ENCODE peak calls at places on chromosomes 13 and 19, in nine cellular contexts. G is uterus, M is lung, U is fibroblast of lung, W is thoracic aorta, A is osteoblast, X is GM12878, P is mesenchymal stem cell, T is H9. J is an unnamed sample.

GRCh38 chr19:46728693-46729339 is 11.9 kb upstream of the PRKD2 start:
- DNase-seq in G (peak; percentile 75), M (peak; percentile 69), U (peak; percentile 55), W (no peak), A (peak; percentile 98), X (no peak), P (peak; percentile 57), T (peak; percentile 77), J (peak; percentile 66)

GRCh38 chr13:107367258-107367657 is 799.3 kb upstream of the ARGLU1 start:
- DNase-seq in G (no peak), M (no peak), U (no peak), W (no peak), A (no peak), X (no peak), P (peak; percentile 60), T (no peak), J (no peak)

GRCh38 chr13:101155920-101156319 is 260.4 kb downstream of the NALCN start:
- DNase-seq in G (no peak), M (no peak), U (no peak), W (no peak), A (no peak), X (no peak), P (no peak), T (no peak), J (no peak)

GRCh38 chr19:8116437-8117293 is 32.7 kb downstream of the FBN3 start:
- DNase-seq in G (no peak), M (no peak), U (no peak), W (no peak), A (peak; percentile 42), X (no peak), P (no peak), T (no peak), J (no peak)

GRCh38 chr13:83121904-83122303 is 760.4 kb downstream of the SLITRK1 start:
- DNase-seq in G (no peak), M (no peak), U (no peak), W (no peak), A (no peak), X (no peak), P (peak; percentile 43), T (no peak), J (no peak)

GRCh38 chr13:23159205-23159586 is 21.6 kb upstream of the SGCG start:
- DNase-seq in G (no peak), M (no peak), U (peak; percentile 69), W (no peak), A (peak; percentile 83), X (no peak), P (no peak), T (peak; percentile 76), J (no peak)

GRCh38 chr19:12796146-12797071 is 5.1 kb downstream of the JUNB start:
- DNase-seq in G (peak; percentile 75), M (peak; percentile 75), U (peak; percentile 82), W (no peak), A (peak; percentile 98), X (no peak), P (peak; percentile 91), T (peak; percentile 90), J (peak; percentile 83)

GRCh38 chr19:6100284-6100915 is 9.9 kb downstream of the RFX2 start:
- DNase-seq in G (no peak), M (no peak), U (no peak), W (no peak), A (no peak), X (no peak), P (peak; percentile 28), T (no peak), J (peak; percentile 38)

GRCh38 chr19:30237146-30237545 is 135.0 kb upstream of the ZNF536 start:
- DNase-seq in G (no peak), M (no peak), U (no peak), W (no peak), A (no peak), X (no peak), P (no peak), T (no peak), J (no peak)

GRCh38 chr19:42122691-42123607 is 9.3 kb downstream of the POU2F2 start:
- DNase-seq in G (no peak), M (no peak), U (no peak), W (no peak), A (peak; percentile 83), X (peak; percentile 68), P (no peak), T (no peak), J (peak; percentile 31)

GRCh38 chr19:6730153-6730804 is 7.1 kb downstream of the GPR108 start:
- DNase-seq in G (peak; percentile 53), M (peak; percentile 94), U (no peak), W (no peak), A (peak; percentile 87), X (no peak), P (no peak), T (peak; percentile 98), J (peak; percentile 48)

GRCh38 chr19:49926520-49926919 is 2.5 kb upstream of the ATF5 start:
- DNase-seq in G (no peak), M (no peak), U (no peak), W (no peak), A (no peak), X (no peak), P (no peak), T (no peak), J (no peak)
- H3K27ac ChIP-seq in G (no peak overlapping the region), M (no peak overlapping the region), U (no peak overlapping the region), W (no peak overlapping the region), A (no peak overlapping the region), X (no peak overlapping the region), P (no peak overlapping the region), T (no peak overlapping the region), J (no peak overlapping the region)

DNA sequence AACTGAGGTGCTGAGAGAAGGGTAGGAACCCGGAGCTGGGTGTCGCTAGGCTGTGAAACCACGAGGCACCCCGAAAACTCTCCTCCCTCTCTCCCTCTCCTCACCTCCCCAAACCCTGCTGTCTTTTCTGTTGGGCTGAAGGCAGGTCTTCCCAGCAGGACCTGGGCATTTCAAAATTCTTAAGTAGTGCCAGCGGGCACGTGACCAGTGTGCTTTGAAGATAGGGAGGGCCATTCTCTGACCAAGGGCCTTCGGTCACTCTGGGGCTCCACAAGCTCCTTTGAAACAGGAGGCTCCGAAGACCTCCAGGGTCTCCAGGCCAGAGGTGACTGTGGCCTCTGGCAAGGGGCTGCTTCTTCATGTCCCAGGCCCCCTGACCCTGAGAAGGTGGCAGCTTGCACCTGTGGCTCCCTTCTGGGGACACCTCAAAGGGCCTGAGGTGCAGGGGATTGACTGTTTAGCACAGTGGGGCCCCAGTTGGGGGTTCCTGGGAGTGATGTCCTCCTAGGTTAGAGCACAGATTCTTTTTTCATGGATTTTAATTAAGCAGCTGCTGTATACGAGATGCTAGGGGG is 48.3 kb downstream of the DNM2 start:
- DNase-seq in G (no peak), M (peak; percentile 41), U (no peak), W (no peak), A (peak; percentile 6), X (no peak), P (no peak), T (no peak), J (no peak)
- H3K4me1 ChIP-seq in G (no peaks in the 10 kb centered on the region), M (peaks cover 58% of the 10 kb centered on the region), U (peaks cover 14% of the 10 kb centered on the region), W (peaks cover 43% of the 10 kb centered on the region), A (peaks cover 16% of the 10 kb centered on the region), X (no peaks in the 10 kb centered on the region), P (peaks cover 81% of the 10 kb centered on the region), T (no peaks in the 10 kb centered on the region), J (peaks cover 33% of the 10 kb centered on the region)

DNA sequence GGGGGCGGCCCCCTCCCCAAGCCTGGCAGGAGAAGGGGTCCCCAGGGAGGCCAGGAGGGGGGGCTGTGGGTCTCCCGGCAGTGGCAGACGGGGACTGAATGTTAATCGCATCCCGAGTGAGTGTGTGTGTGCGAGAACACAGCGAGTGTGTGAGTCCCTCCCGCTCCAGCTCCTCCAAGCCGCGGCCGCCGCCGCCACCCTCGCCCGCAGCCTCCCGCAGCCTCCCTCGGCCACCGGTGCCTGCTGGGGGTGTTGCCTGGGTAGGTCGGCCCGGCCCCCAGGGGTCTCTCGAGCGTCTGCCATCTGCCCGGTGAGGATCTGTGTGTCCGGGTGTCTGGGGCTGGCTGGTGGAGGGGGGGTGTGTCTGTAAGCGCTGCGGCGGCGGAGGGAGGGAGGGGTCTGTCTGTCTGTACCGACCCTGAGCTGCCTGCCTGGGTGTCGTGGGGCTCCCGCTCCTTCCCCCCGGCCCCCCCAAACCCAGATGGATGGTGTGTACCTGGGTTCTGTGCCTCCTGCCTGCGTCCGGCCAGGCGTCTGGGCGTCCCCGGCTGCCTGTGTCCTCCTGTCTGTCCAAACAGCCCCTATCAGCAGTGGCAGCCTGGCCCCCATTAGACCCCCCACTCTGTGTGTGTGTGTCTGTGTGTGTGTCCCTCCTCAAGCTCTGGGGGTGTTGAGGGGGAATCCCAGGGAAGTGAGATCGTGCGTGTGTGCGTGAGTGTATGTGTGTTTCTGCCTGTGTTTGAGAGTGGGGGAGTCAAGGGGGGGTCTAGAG is at the start of gene GRIN2D:
- DNase-seq in G (no peak), M (no peak), U (peak; percentile 26), W (no peak), A (peak; percentile 92), X (no peak), P (peak; percentile 66), T (peak; percentile 64), J (peak; percentile 16)
- H3K27ac ChIP-seq in G (no peak within 1 kb of the TSS), M (no peak within 1 kb of the TSS), U (no peak within 1 kb of the TSS), W (no peak within 1 kb of the TSS), A (no peak within 1 kb of the TSS), X (no peak within 1 kb of the TSS), P (no peak within 1 kb of the TSS), T (no peak within 1 kb of the TSS), J (no peak within 1 kb of the TSS)

GRCh38 chr19:39672473-39672872 is 16.8 kb downstream of the LGALS16 start:
- DNase-seq in G (no peak), M (no peak), U (no peak), W (no peak), A (no peak), X (no peak), P (no peak), T (no peak), J (no peak)

GRCh38 chr19:39671739-39672363 is 16.1 kb downstream of the LGALS16 start:
- DNase-seq in G (no peak), M (peak; percentile 36), U (peak; percentile 48), W (no peak), A (peak; percentile 6), X (no peak), P (peak; percentile 45), T (peak; percentile 55), J (peak; percentile 73)

GRCh38 chr19:39676004-39676403 is 20.3 kb downstream of the LGALS16 start:
- DNase-seq in G (no peak), M (no peak), U (no peak), W (no peak), A (no peak), X (peak; percentile 66), P (no peak), T (no peak), J (no peak)

DNA sequence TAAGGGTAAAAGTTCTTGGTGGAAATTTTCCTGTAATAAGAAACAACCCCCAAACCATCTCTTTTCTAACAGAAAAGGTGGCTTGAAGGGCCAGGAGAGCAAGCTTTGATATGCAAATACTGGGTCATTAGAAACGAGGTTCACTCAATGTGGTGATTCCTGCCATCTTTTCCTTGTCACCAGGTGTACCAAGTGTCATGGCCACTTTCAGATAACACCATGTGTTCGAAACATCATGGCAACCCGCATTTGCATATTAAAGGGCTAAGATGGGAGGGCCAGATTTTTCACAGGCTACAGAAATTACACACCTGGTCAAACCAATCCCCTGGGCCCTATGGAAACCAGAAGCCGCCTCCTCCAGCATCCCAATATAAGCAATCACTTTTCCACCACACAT is 15.3 kb downstream of the LGALS16 start:
- DNase-seq in G (no peak), M (no peak), U (no peak), W (no peak), A (no peak), X (no peak), P (no peak), T (peak; percentile 50), J (no peak)
- H3K4me1 ChIP-seq in G (no peaks in the 10 kb centered on the region), M (no peaks in the 10 kb centered on the region), U (no peaks in the 10 kb centered on the region), W (no peaks in the 10 kb centered on the region), A (no peaks in the 10 kb centered on the region), X (peaks cover 10% of the 10 kb centered on the region), P (no peaks in the 10 kb centered on the region), T (peaks cover 5% of the 10 kb centered on the region), J (peaks cover 22% of the 10 kb centered on the region)

GRCh38 chr19:15197275-15198005 is 3.4 kb downstream of the NOTCH3 start:
- DNase-seq in G (no peak), M (no peak), U (peak; percentile 39), W (no peak), A (peak; percentile 88), X (no peak), P (no peak), T (no peak), J (no peak)
- H3K27ac ChIP-seq in G (no peak overlapping the region), M (no peak overlapping the region), U (no peak overlapping the region), W (peak overlapping the region; percentile 84), A (peak overlapping the region; percentile 15), X (no peak overlapping the region), P (no peak overlapping the region), T (no peak overlapping the region), J (no peak overlapping the region)